ENCODE peak calls at places on chromosomes 7 and 10, in four cellular contexts. One of them, this sample, is unnamed.

GRCh38 chr10:117342638-117343037 is 32.6 kb downstream of the PDZD8 start:
- DNase-seq in colonic mucosa: no peak
- DNase-seq in B cell: no peak
- DNase-seq in activated CD4-positive, alpha-beta T cell treated with anti-CD3 and anti-CD28 coated beads, Interleukin-2, amount 50 U/mL, for 4 hours: no peak
- DNase-seq in this sample: no peak

GRCh38 chr10:96716396-96716795 is 3.9 kb downstream of the PIK3AP1 start:
- DNase-seq in colonic mucosa: no peak
- DNase-seq in B cell: no peak
- DNase-seq in activated CD4-positive, alpha-beta T cell treated with anti-CD3 and anti-CD28 coated beads, Interleukin-2, amount 50 U/mL, for 4 hours: no peak
- DNase-seq in this sample: no peak

GRCh38 chr7:101924171-101924570 is 106.7 kb downstream of the CUX1 start:
- DNase-seq in activated CD4-positive, alpha-beta T cell treated with anti-CD3 and anti-CD28 coated beads, Interleukin-2, amount 50 U/mL, for 4 hours: no peak
- DNase-seq in B cell: no peak
- DNase-seq in colonic mucosa: no peak
- DNase-seq in this sample: no peak

GRCh38 chr10:31977440-31978157 is 49.0 kb upstream of the ARHGAP12 start:
- DNase-seq in colonic mucosa: no peak
- DNase-seq in B cell: peak
- DNase-seq in activated CD4-positive, alpha-beta T cell treated with anti-CD3 and anti-CD28 coated beads, Interleukin-2, amount 50 U/mL, for 4 hours: no peak
- DNase-seq in this sample: no peak

GRCh38 chr10:44935961-44936285 is 23.7 kb upstream of the RASSF4 start:
- DNase-seq in B cell: no peak
- DNase-seq in activated CD4-positive, alpha-beta T cell treated with anti-CD3 and anti-CD28 coated beads, Interleukin-2, amount 50 U/mL, for 4 hours: no peak
- DNase-seq in colonic mucosa: no peak
- DNase-seq in this sample: no peak

GRCh38 chr10:65235266-65235665 is 1690.6 kb upstream of the LRRTM3 start:
- DNase-seq in activated CD4-positive, alpha-beta T cell treated with anti-CD3 and anti-CD28 coated beads, Interleukin-2, amount 50 U/mL, for 4 hours: no peak
- DNase-seq in B cell: no peak
- DNase-seq in colonic mucosa: no peak
- DNase-seq in this sample: no peak

GRCh38 chr10:101063548-101064414 is 2.0 kb downstream of the KAZALD1 start:
- DNase-seq in activated CD4-positive, alpha-beta T cell treated with anti-CD3 and anti-CD28 coated beads, Interleukin-2, amount 50 U/mL, for 4 hours: no peak
- DNase-seq in B cell: no peak
- DNase-seq in colonic mucosa: no peak
- DNase-seq in this sample: no peak

GRCh38 chr7:13099197-13099795 is 411.9 kb downstream of the ARL4A start:
- DNase-seq in colonic mucosa: no peak
- DNase-seq in activated CD4-positive, alpha-beta T cell treated with anti-CD3 and anti-CD28 coated beads, Interleukin-2, amount 50 U/mL, for 4 hours: no peak
- DNase-seq in B cell: no peak
- DNase-seq in this sample: no peak

GRCh38 chr10:33706746-33707145 is 372.3 kb upstream of the NRP1 start:
- DNase-seq in B cell: no peak
- DNase-seq in activated CD4-positive, alpha-beta T cell treated with anti-CD3 and anti-CD28 coated beads, Interleukin-2, amount 50 U/mL, for 4 hours: no peak
- DNase-seq in colonic mucosa: no peak
- DNase-seq in this sample: no peak